ENCODE peak calls at places on chromosome X, in ten cellular contexts. F is astrocyte of the cerebellum, T is lower leg skin, X is HL-60, Q is RWPE2, M is uterus, B is OCI-LY7, O is right atrium auricular region, E is astrocyte, D is progenitor cell of endocrine pancreas. R is an unnamed sample.
A peak's percentile ranks its signal among the peaks of the same experiment; 100 is the strongest.

GRCh38 chrX:16487620-16488380 is 162.2 kb upstream of the S100G start:
- DNase-seq in F (no peak), T (no peak), X (no peak), Q (no peak), M (no peak), B (no peak), O (no peak), E (peak; percentile 24), D (no peak), R (no peak)

GRCh38 chrX:108001218-108001814 is 19.1 kb upstream of the TEX13B start:
- DNase-seq in F (no peak), T (no peak), X (peak; percentile 23), Q (no peak), M (no peak), B (peak; percentile 53), O (no peak), E (peak; percentile 4), D (no peak), R (no peak)

GRCh38 chrX:23365541-23365940 is 30.9 kb downstream of the PTCHD1 start:
- DNase-seq in F (no peak), T (no peak), X (no peak), Q (no peak), M (no peak), B (no peak), O (no peak), E (no peak), D (no peak), R (no peak)

GRCh38 chrX:9019151-9019550 is 14.8 kb downstream of the FAM9B start:
- DNase-seq in F (no peak), T (no peak), X (no peak), Q (no peak), M (no peak), B (no peak), O (no peak), E (no peak), D (no peak), R (no peak)

GRCh38 chrX:66012094-66012534 is 27.8 kb downstream of the VSIG4 start:
- DNase-seq in F (no peak), T (no peak), X (peak; percentile 98), Q (no peak), M (no peak), B (peak; percentile 87), O (no peak), E (no peak), D (no peak), R (no peak)

GRCh38 chrX:103585421-103586313 is at the start of gene TCEAL4:
- DNase-seq in F (no peak), T (peak; percentile 90), X (no peak), Q (no peak), M (peak; percentile 72), B (peak; percentile 49), O (no peak), E (no peak), D (peak; percentile 36), R (no peak)

GRCh38 chrX:118770133-118770760 is 42.8 kb downstream of the IL13RA1 start:
- DNase-seq in F (no peak), T (no peak), X (no peak), Q (no peak), M (no peak), B (no peak), O (no peak), E (no peak), D (no peak), R (no peak)

GRCh38 chrX:49186125-49187027 is at the start of gene PRICKLE3:
- DNase-seq in F (no peak), T (peak; percentile 95), X (peak; percentile 79), Q (no peak), M (peak; percentile 81), B (peak; percentile 87), O (peak; percentile 83), E (no peak), D (peak; percentile 51), R (peak; percentile 43)

DNA sequence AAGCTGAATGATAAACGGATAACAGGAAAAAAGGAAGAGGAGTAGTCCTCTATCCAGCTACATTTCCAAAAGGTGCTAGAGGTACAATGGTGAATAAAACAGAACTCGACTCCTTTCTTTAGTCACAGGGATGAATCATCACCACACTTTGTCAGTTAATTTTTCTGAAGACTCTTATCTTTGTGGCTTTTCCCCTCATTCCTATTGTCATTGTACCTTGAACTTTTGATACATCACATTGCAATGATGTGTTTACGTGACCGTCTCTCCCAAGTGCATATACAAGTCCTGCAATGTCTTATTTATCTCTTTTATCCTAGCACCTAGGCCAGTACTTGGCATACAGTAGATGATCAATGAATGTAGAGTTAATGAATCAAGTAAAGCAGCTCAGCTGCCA is 134.7 kb downstream of the LHFPL1 start:
- DNase-seq in F (no peak), T (no peak), X (no peak), Q (no peak), M (no peak), B (no peak), O (no peak), E (peak; percentile 81), D (no peak), R (no peak)
- TF ChIP-seq CTCF in F (no peak), T (no peak), X (no peak), Q (no peak), M (no peak), B (no peak), O (no peak), E (no peak), D (no peak), R (no peak)

DNA sequence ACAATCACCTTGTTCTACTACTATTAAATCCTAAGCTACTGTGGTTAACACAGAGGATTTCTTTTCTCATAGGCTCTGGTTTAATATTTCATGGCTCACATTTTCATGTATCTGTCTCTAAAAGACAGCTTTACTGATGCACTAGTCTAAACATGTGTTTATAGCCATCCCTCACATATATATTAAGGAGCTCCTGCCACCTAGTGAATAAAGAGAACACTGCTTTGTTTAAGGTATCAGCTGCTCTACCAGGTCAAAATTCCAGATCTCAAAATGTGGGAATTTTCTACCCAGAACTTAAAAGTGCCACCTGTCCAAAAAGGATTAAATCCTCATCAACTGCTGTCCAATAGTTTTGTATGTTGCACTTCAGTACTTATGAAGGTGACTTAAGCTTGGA is 188.5 kb upstream of the TEX13C start:
- DNase-seq in F (no peak), T (no peak), X (no peak), Q (no peak), M (no peak), B (peak; percentile 19), O (no peak), E (no peak), D (no peak), R (no peak)
- TF ChIP-seq CTCF in F (no peak), T (no peak), X (no peak), Q (peak; percentile 32), M (no peak), B (peak; percentile 68), O (no peak), E (no peak), D (peak; percentile 60), R (no peak)

GRCh38 chrX:153469811-153470410 is 465 bp downstream of the HAUS7 start:
- DNase-seq in F (no peak), T (no peak), X (peak; percentile 35), Q (no peak), M (no peak), B (peak; percentile 49), O (no peak), E (no peak), D (no peak), R (no peak)
- TF ChIP-seq CTCF in F (peak; percentile 19), T (no peak), X (no peak), Q (no peak), M (no peak), B (no peak), O (no peak), E (no peak), D (no peak), R (no peak)

GRCh38 chrX:70998402-70999027 is 67.6 kb upstream of the SLC7A3 start:
- DNase-seq in F (peak; percentile 16), T (no peak), X (peak; percentile 13), Q (no peak), M (no peak), B (peak; percentile 46), O (no peak), E (peak; percentile 57), D (no peak), R (no peak)
- TF ChIP-seq CTCF in F (peak; percentile 46), T (no peak), X (no peak), Q (peak; percentile 50), M (no peak), B (peak; percentile 70), O (no peak), E (peak; percentile 27), D (peak; percentile 52), R (no peak)